ENCODE peak calls at places on chromosomes 2 and 18, in ten cellular contexts. B, V, O, K, H, J, R, I, X and W are unnamed samples.

GRCh38 chr2:169119117-169119770 is 49.9 kb downstream of the DHRS9 start:
- DNase-seq in X (no peak), H (no peak), V (no peak), R (no peak), B (no peak), J (no peak), I (no peak), K (no peak), O (no peak), W (no peak)

GRCh38 chr18:45359275-45360009 is 255.8 kb upstream of the SLC14A2 start:
- DNase-seq in B (no peak), I (no peak), K (no peak), X (no peak), J (no peak), R (peak), O (no peak), V (no peak), H (peak), W (no peak)

GRCh38 chr18:26419746-26420145 is 128.6 kb downstream of the KCTD1 start:
- DNase-seq in V (no peak), X (no peak), H (no peak), K (no peak), O (no peak), R (no peak), B (no peak), I (no peak), J (no peak), W (no peak)

GRCh38 chr2:183892315-183892941 is 705.9 kb upstream of the ZNF804A start:
- DNase-seq in V (no peak), R (no peak), J (no peak), B (no peak), I (no peak), K (no peak), H (no peak), O (no peak), X (no peak), W (no peak)

GRCh38 chr2:2152451-2152850 is 178.6 kb downstream of the MYT1L start:
- DNase-seq in B (no peak), V (no peak), H (no peak), J (no peak), I (no peak), K (no peak), X (no peak), O (no peak), R (no peak), W (no peak)

GRCh38 chr2:208179028-208179609 is 10.7 kb downstream of the C2orf80 start:
- DNase-seq in K (no peak), I (no peak), H (no peak), O (no peak), X (no peak), J (no peak), B (no peak), V (no peak), R (no peak), W (no peak)

GRCh38 chr2:166179201-166179600 is 51.4 kb upstream of the SCN1A start:
- DNase-seq in K (no peak), R (no peak), I (no peak), B (no peak), J (no peak), V (no peak), X (no peak), H (no peak), O (no peak), W (no peak)

GRCh38 chr2:18791172-18791797 is 201.9 kb upstream of the NT5C1B start:
- DNase-seq in I (no peak), V (no peak), R (no peak), K (no peak), B (no peak), O (no peak), H (no peak), X (no peak), J (no peak), W (no peak)

GRCh38 chr2:127140543-127140942 is 33.6 kb upstream of the BIN1 start:
- DNase-seq in J (no peak), I (no peak), V (no peak), R (no peak), O (no peak), K (no peak), H (no peak), X (no peak), B (no peak), W (no peak)

GRCh38 chr2:127143851-127144782 is 37.2 kb upstream of the BIN1 start:
- DNase-seq in K (no peak), O (no peak), I (peak), R (no peak), X (no peak), B (peak), H (no peak), V (no peak), J (no peak), W (no peak)

GRCh38 chr2:127145255-127145899 is 38.4 kb upstream of the BIN1 start:
- DNase-seq in X (no peak), B (peak), I (peak), K (no peak), J (no peak), O (no peak), V (no peak), H (no peak), R (no peak), W (no peak)

GRCh38 chr2:127139766-127140165 is 32.8 kb upstream of the BIN1 start:
- DNase-seq in J (no peak), I (no peak), K (no peak), O (no peak), X (no peak), H (no peak), V (no peak), R (no peak), B (no peak), W (peak)

DNA sequence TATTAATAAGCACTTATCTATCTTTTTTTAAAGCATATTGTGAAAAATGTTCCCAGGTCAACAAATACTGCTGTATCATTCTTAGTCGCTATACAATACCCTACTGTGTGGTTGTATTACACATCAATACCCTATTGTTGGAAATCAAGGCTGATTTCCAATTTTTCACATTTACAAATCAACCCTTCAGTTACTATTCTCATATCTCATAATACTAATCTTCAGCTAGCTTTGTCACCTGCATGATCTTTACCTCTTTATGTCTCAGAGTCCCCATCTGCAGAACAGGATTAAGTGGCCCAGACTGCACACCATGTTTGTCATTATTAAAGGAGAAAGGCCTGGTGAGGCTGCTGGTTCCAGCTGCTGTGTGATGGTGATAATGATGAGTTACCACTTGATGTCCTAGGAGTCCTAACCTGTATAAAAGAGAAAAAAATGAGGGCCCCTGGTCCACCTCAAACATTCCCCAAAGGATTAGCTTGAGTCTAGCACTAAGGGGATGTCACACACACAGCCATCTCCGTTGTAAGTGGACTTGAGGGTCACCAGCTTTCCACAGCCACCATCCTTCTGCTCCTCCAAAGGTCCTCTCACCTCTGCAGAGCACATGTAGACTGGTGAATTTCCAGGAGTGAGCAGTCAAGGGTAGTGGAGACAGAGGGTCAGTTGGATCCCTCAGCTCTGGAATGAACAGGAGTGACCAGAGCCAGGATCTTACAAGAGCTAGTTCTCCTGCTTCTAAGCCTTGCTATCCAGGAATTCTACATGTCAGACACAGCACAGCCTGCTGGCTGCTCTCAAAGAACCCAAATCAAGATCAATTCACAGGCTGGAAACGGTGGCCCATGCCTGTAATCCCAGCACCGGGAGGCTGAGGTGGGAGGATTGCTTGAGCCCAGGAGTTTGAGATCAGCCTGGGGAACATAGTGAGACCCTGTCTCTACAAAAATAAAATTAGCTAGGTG is 36.0 kb upstream of the BIN1 start:
- DNase-seq in V (no peak), B (no peak), X (no peak), R (no peak), J (no peak), K (no peak), O (no peak), I (peak), H (no peak), W (no peak)
- TF ChIP-seq CTCF in V (no peak), B (no peak), X (no peak), R (no peak), J (no peak), K (no peak), O (no peak), I (no peak), H (no peak), W (no peak)

GRCh38 chr2:199468561-199469513 is 11.1 kb upstream of the SATB2 start:
- DNase-seq in J (no peak), K (no peak), X (no peak), V (no peak), B (no peak), R (peak), H (no peak), O (no peak), I (no peak), W (no peak)
- TF ChIP-seq CTCF in J (no peak), K (no peak), X (no peak), V (no peak), B (no peak), R (no peak), H (no peak), O (no peak), I (no peak), W (no peak)

DNA sequence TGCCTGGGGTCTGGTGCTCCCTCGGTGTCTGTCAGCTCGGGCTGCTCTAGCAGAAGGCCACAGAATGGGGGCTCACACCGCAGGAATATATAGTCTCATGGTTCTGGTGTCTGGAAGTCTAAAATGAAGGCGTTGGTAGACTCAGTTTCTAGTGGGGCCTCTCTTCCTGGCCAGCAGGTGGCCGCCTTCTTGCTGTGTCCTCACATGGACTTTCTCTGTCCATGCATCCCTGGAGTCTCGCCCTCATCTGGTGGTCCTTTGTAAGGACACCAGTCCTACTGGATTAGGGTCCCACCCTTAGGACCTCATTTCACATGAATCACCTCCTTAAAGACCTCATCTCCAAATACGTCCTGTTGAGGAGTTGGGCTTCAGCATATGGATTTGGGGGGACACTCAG is 65.7 kb downstream of the RRM2 start:
- DNase-seq in R (peak), X (no peak), I (no peak), J (no peak), B (peak), H (no peak), K (no peak), O (no peak), V (no peak), W (no peak)
- TF ChIP-seq CTCF in R (no peak), X (no peak), I (no peak), J (no peak), B (peak), H (no peak), K (no peak), O (no peak), V (no peak), W (peak)

GRCh38 chr18:22701795-22702194 is 231.3 kb upstream of the RBBP8 start:
- DNase-seq in V (no peak), R (no peak), J (no peak), B (no peak), O (no peak), K (no peak), I (no peak), X (no peak), H (no peak), W (no peak)

GRCh38 chr18:22705328-22705727 is 227.8 kb upstream of the RBBP8 start:
- DNase-seq in K (no peak), R (no peak), O (no peak), H (no peak), B (peak), X (no peak), J (no peak), I (no peak), V (no peak), W (peak)

GRCh38 chr18:22701326-22701725 is 231.8 kb upstream of the RBBP8 start:
- DNase-seq in H (no peak), O (no peak), J (no peak), R (no peak), K (no peak), I (no peak), V (no peak), B (no peak), X (no peak), W (no peak)

GRCh38 chr18:22704627-22704918 is 228.6 kb upstream of the RBBP8 start:
- DNase-seq in H (no peak), B (no peak), K (no peak), J (no peak), V (no peak), R (no peak), I (no peak), O (no peak), X (no peak), W (no peak)

DNA sequence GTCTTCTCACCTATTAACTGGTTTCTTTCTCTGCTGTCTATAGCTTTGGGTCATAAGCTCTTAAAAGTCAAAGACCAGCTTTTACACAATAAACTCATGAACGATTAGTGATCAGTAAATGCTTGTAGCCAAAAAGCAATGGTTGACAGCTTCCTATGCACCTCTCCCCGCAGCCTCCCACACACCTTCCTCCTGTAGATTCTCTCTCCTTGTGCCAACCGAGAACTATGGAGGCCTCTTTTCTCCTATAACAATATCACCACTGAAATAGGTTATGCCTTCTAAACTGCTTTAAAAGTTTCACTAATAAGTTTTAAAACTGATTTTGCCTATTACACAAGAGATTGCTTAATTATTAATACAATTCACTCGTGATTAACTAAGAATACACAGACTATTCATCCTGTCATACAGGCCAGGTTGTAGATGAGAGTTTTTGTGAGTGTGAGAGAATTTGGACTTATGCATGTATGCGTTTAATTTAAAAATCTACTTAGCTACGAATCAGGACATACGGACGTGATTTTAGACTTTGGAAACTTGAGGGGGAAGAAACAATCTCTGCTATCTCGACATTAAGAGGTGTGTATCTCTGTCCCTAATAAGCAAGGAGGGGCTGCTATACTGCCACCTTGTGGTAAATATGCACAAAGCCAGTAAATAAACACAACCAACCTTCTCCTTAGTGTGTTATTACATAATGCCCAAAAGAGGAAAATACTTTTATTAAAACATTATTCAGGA is 229.1 kb upstream of the RBBP8 start:
- DNase-seq in V (no peak), X (peak), J (no peak), H (peak), R (peak), I (no peak), O (peak), K (peak), B (peak), W (peak)
- TF ChIP-seq CTCF in V (peak), X (peak), J (peak), H (peak), R (peak), I (peak), O (peak), K (peak), B (peak), W (peak)

GRCh38 chr2:10253596-10254372 is 48.9 kb upstream of the HPCAL1 start:
- DNase-seq in R (no peak), X (no peak), O (no peak), I (no peak), B (no peak), J (no peak), K (no peak), H (no peak), V (peak), W (no peak)
- TF ChIP-seq CTCF in R (no peak), X (no peak), O (no peak), I (no peak), B (no peak), J (no peak), K (no peak), H (no peak), V (no peak), W (no peak)

DNA sequence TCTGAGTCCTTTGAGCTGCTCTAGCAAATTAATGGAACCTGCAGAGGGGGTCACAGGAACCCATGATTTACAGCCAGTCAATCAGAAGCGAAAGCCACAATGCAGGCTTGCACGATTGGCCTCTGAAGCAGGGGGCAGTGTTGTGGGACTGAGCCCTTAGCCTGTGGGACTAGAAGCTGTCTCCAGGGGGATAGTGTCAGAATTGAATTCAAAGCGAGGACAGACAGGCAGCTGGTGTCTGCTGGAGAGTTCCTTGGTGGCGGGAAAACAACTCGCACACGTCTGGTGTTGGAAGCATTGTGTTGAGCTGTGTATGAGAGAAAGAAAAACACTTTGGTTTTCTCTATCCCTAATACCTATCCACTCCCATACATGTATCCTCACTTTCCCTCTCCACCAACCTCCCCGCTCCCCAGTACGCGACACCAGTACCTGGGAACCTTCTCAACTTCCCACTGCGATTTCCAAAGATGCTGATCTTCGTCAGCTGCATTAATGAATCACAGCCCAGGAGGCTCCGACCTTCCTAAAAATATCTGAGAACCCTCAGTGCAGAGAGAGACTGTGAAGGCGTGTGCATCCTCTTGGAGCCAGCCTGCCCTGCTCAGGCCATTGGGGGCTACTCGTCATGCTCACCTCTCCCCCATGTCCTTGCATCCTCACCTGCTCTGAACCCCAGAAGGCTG is 88.2 kb downstream of the HS1BP3 start:
- DNase-seq in V (no peak), K (no peak), X (no peak), J (no peak), O (no peak), H (no peak), I (no peak), B (no peak), R (no peak), W (no peak)
- TF ChIP-seq CTCF in V (no peak), K (no peak), X (no peak), J (peak), O (no peak), H (no peak), I (peak), B (no peak), R (no peak), W (no peak)